ENCODE peak calls at places on chromosomes 5 and 9, in six cellular contexts. T is activated CD4-positive, alpha-beta T cell treated with anti-CD3 and anti-CD28 coated beads for 48 hours; S is HFFc6; N is effector memory CD4-positive, alpha-beta T cell; E is HTR-8/SVneo; Q is EL. M is an unnamed sample.
A peak's percentile ranks its signal among the peaks of the same experiment; 100 is the strongest.

GRCh38 chr9:130344366-130344765 is 78.8 kb downstream of the HMCN2 start:
- DNase-seq in E (no peak), T (no peak), Q (no peak), S (no peak), N (no peak), M (no peak)

GRCh38 chr5:32230356-32231099 is 56.4 kb upstream of the GOLPH3 start:
- DNase-seq in E (no peak), S (no peak), N (no peak), T (no peak), Q (no peak), M (no peak)

GRCh38 chr5:83974151-83974822 is 253.6 kb upstream of the HAPLN1 start:
- DNase-seq in S (no peak), E (no peak), N (no peak), T (no peak), Q (peak; percentile 7), M (no peak)

GRCh38 chr5:122704247-122705036 is 70.4 kb upstream of the SNX2 start:
- DNase-seq in Q (peak; percentile 42), T (no peak), S (peak; percentile 67), E (peak; percentile 42), N (no peak), M (no peak)

GRCh38 chr5:36885149-36885548 is 8.6 kb downstream of the NIPBL start:
- DNase-seq in T (no peak), S (no peak), E (no peak), N (no peak), Q (no peak), M (no peak)

GRCh38 chr5:112933651-112934365 is 11.8 kb upstream of the REEP5 start:
- DNase-seq in S (peak; percentile 76), E (peak; percentile 8), N (no peak), T (no peak), Q (peak; percentile 71), M (no peak)

GRCh38 chr5:73853091-73853490 is 227.1 kb downstream of the ARHGEF28 start:
- DNase-seq in E (peak; percentile 26), T (no peak), Q (peak; percentile 88), N (no peak), S (peak; percentile 77), M (no peak)

GRCh38 chr5:34625246-34625645 is 30.9 kb upstream of the RAI14 start:
- DNase-seq in N (no peak), S (no peak), E (no peak), Q (no peak), T (no peak), M (no peak)

GRCh38 chr5:138334867-138335447 is 3.1 kb upstream of the FAM53C start:
- DNase-seq in S (peak; percentile 23), T (peak; percentile 18), N (no peak), Q (peak; percentile 38), E (no peak), M (no peak)

GRCh38 chr5:172343741-172344140 is 60.2 kb upstream of the UBTD2 start:
- DNase-seq in Q (no peak), E (no peak), S (no peak), N (no peak), T (no peak), M (no peak)

GRCh38 chr5:112820246-112820645 is 40.8 kb upstream of the SRP19 start:
- DNase-seq in E (no peak), S (no peak), T (no peak), N (no peak), Q (no peak), M (no peak)

GRCh38 chr9:130157079-130157478 is 15.1 kb upstream of the NCS1 start:
- DNase-seq in E (no peak), T (no peak), N (no peak), S (no peak), Q (no peak), M (no peak)

GRCh38 chr9:34522091-34522887 is 501 bp downstream of the ENHO start:
- DNase-seq in T (no peak), S (no peak), E (no peak), N (no peak), Q (no peak), M (no peak)

GRCh38 chr9:21402387-21403247 is 6.3 kb upstream of the IFNA8 start:
- DNase-seq in E (no peak), T (peak; percentile 27), S (no peak), Q (peak; percentile 13), N (no peak), M (no peak)